ENCODE peak calls at places on chromosome 2, in nine cellular contexts. N is HL-60; R is cardiac fibroblast; X is Calu3; D is HFF-Myc; K is neural progenitor cell; M is right lobe of liver; I is GM06990; Q is CD8-positive, alpha-beta T cell. T is an unnamed sample.

GRCh38 chr2:212124597-212124996 is 414.0 kb downstream of the ERBB4 start:
- DNase-seq in N (no peak), R (peak; percentile 64), X (peak; percentile 48), D (no peak), K (peak; percentile 4), M (no peak), I (no peak), Q (no peak), T (no peak)

GRCh38 chr2:168160897-168161296 is 86.5 kb downstream of the STK39 start:
- DNase-seq in N (no peak), R (no peak), X (no peak), D (no peak), K (peak; percentile 51), M (no peak), I (no peak), Q (no peak), T (no peak)

GRCh38 chr2:57373530-57373929 is 673.1 kb upstream of the VRK2 start:
- DNase-seq in N (no peak), R (peak; percentile 41), X (no peak), D (peak; percentile 1), K (no peak), M (no peak), I (no peak), Q (no peak), T (no peak)

GRCh38 chr2:200483729-200484198 is 26.1 kb downstream of the KCTD18 start:
- DNase-seq in N (no peak), R (peak; percentile 49), X (peak; percentile 70), D (no peak), K (peak; percentile 78), M (peak; percentile 67), I (no peak), Q (no peak), T (no peak)

GRCh38 chr2:68000170-68000825 is 62.5 kb downstream of the C1D start:
- DNase-seq in N (no peak), R (no peak), X (no peak), D (no peak), K (no peak), M (no peak), I (no peak), Q (no peak), T (no peak)

GRCh38 chr2:202026507-202026906 is 7.1 kb upstream of the FZD7 start:
- DNase-seq in N (no peak), R (no peak), X (no peak), D (no peak), K (no peak), M (no peak), I (no peak), Q (no peak), T (no peak)

GRCh38 chr2:164252568-164253287 is 368.6 kb downstream of the GRB14 start:
- DNase-seq in N (no peak), R (no peak), X (no peak), D (no peak), K (peak; percentile 19), M (no peak), I (peak; percentile 13), Q (no peak), T (no peak)

GRCh38 chr2:171523339-171523931 is 1.2 kb downstream of the CYBRD1 start:
- DNase-seq in N (peak; percentile 74), R (peak; percentile 88), X (peak; percentile 41), D (no peak), K (peak; percentile 82), M (peak; percentile 75), I (peak; percentile 65), Q (peak; percentile 11), T (peak; percentile 87)

GRCh38 chr2:177882501-177882900 is 190.1 kb downstream of the PDE11A start:
- DNase-seq in N (no peak), R (no peak), X (no peak), D (no peak), K (no peak), M (no peak), I (no peak), Q (no peak), T (no peak)

GRCh38 chr2:16218161-16218560 is 277.8 kb downstream of the MYCN start:
- DNase-seq in N (no peak), R (no peak), X (no peak), D (no peak), K (no peak), M (no peak), I (no peak), Q (no peak), T (no peak)

GRCh38 chr2:10668402-10669012 is 21.3 kb downstream of the NOL10 start:
- DNase-seq in N (peak; percentile 46), R (peak; percentile 78), X (peak; percentile 49), D (peak; percentile 40), K (peak; percentile 73), M (no peak), I (peak; percentile 25), Q (no peak), T (no peak)

GRCh38 chr2:148674063-148675020 is 29.8 kb downstream of the EPC2 start:
- DNase-seq in N (no peak), R (no peak), X (peak; percentile 43), D (no peak), K (peak; percentile 62), M (no peak), I (peak; percentile 9), Q (no peak), T (no peak)

GRCh38 chr2:207528980-207529329 is 807 bp upstream of the CREB1 start:
- DNase-seq in N (no peak), R (peak; percentile 42), X (peak; percentile 38), D (no peak), K (no peak), M (no peak), I (no peak), Q (peak; percentile 60), T (no peak)

GRCh38 chr2:98308068-98308467 is 38.2 kb upstream of the CNGA3 start:
- DNase-seq in N (no peak), R (no peak), X (no peak), D (no peak), K (no peak), M (no peak), I (no peak), Q (no peak), T (no peak)

GRCh38 chr2:119746836-119747235 is 12.9 kb upstream of the PTPN4 start:
- DNase-seq in N (no peak), R (no peak), X (no peak), D (no peak), K (no peak), M (no peak), I (no peak), Q (no peak), T (no peak)

GRCh38 chr2:127530245-127531132 is 4.2 kb upstream of the IWS1 start:
- DNase-seq in N (no peak), R (no peak), X (no peak), D (no peak), K (no peak), M (no peak), I (no peak), Q (no peak), T (no peak)

GRCh38 chr2:68453761-68454360 is 13.2 kb downstream of the FBXO48 start:
- DNase-seq in N (no peak), R (no peak), X (no peak), D (no peak), K (no peak), M (no peak), I (no peak), Q (no peak), T (no peak)

DNA sequence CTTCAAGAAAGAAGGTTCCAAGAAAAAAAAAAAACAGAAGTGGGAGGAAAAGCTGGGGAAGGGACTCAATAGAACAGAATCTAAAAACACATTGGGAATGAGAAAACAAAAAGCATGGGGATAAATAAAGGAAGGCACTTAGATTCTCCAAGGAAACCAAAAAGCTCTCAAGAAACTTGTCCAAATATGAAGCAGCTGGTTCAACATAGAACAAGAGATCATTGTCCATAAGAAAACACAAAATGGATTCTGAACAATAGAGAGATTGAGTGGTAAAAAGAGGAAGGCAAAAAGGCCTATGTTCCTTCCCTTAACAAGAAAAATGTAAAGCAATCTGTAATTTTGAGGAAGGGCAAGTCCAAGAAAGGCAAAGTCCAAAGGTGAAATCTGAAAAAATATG is 32.9 kb upstream of the ALK start:
- DNase-seq in N (no peak), R (no peak), X (no peak), D (no peak), K (no peak), M (no peak), I (no peak), Q (no peak), T (no peak)
- TF ChIP-seq CTCF in N (no peak), R (no peak), X (no peak), D (no peak), K (no peak), M (no peak), I (no peak), Q (no peak), T (no peak)

DNA sequence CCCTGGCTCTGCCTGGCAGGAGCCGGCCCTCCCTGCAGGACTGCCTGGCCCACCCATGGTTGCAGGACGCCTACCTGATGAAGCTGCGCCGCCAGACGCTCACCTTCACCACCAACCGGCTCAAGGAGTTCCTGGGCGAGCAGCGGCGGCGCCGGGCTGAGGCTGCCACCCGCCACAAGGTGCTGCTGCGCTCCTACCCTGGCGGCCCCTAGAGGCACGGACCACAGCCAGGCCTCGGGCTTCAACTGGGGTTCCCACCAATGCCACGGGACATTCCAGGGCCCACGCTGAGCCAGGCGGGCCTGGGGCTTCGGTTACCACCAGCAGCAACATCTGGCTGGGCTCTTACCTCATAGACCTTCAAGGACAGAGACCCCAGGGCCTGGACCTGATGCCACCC is 6.1 kb upstream of the GMPPA start:
- DNase-seq in N (no peak), R (no peak), X (no peak), D (no peak), K (peak; percentile 64), M (no peak), I (no peak), Q (no peak), T (no peak)
- TF ChIP-seq CTCF in N (no peak), R (no peak), X (no peak), D (no peak), K (peak; percentile 44), M (no peak), I (peak; percentile 4), Q (no peak), T (no peak)

DNA sequence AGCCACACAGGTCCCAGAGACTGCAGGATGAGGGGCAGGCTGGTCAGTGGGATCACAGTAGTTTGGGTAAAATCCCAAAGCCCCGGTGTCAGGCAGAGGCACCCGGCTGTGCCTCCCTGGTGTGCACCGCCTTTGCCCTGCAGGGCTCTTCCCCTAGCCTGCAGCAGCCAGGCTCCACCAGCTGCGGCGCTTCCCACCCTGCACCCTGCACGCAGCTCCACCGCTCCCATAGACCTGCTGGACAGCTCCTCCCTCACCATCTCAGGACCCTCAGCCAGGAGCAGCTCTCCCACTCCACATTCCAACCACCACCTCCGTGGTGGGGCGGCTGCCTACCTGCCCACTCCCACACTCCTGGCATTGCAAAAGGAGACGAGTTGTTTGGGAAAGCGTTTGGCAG is 287.3 kb upstream of the HDAC4 start:
- DNase-seq in N (no peak), R (no peak), X (no peak), D (no peak), K (no peak), M (peak; percentile 43), I (no peak), Q (no peak), T (no peak)
- TF ChIP-seq CTCF in N (no peak), R (no peak), X (no peak), D (no peak), K (no peak), M (no peak), I (no peak), Q (no peak), T (no peak)

DNA sequence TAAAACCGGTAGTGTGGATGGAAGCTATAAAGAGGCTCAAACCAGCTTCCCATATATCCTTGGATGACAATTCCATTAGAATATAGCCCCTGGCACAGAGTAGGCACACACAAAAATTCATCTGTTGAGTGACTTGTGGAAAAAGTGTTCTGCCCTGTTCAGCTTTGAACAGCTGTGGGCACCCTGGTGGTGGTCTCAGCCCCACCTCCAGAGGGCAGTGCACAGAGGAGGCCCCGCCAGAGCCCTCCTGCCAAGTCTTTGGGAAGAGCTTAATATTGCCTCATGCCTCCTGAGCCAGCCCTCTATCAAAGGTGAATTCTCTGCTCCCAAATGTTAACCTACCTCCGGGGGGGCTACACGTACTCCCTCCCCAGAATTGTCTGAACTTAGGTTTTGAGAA is 30.4 kb downstream of the EPAS1 start:
- DNase-seq in N (no peak), R (no peak), X (no peak), D (no peak), K (no peak), M (no peak), I (no peak), Q (no peak), T (no peak)
- TF ChIP-seq CTCF in N (no peak), R (peak; percentile 18), X (no peak), D (peak; percentile 20), K (peak; percentile 23), M (no peak), I (peak; percentile 15), Q (no peak), T (peak; percentile 35)

T was measured in chondrocyte.